ENCODE peak calls at places on chromosomes 7 and 10, in ten cellular contexts. I, P, U, F, A, C, Q, R, L and O are unnamed samples. For H3K4me1, the result is how much of the 10 kb centered on the place peaks cover.

GRCh38 chr7:113504142-113504541 is 385.8 kb upstream of the SMIM30 start:
- DNase-seq in I (no peak), P (no peak), U (no peak), F (no peak), A (no peak), C (no peak), Q (no peak), R (no peak), L (no peak), O (no peak)

GRCh38 chr10:100370561-100370975 is 23.5 kb downstream of the SCD start:
- DNase-seq in I (peak), P (no peak), U (no peak), F (no peak), A (peak), C (peak), Q (no peak), R (no peak), L (peak), O (no peak)

GRCh38 chr10:46266506-46266985 is 20.3 kb upstream of the ANTXRL start:
- DNase-seq in I (no peak), P (no peak), U (no peak), F (no peak), A (no peak), C (no peak), Q (no peak), R (peak), L (no peak), O (no peak)

GRCh38 chr10:126216221-126216701 is 172.0 kb downstream of the ADAM12 start:
- DNase-seq in I (no peak), P (no peak), U (no peak), F (no peak), A (no peak), C (peak), Q (no peak), R (no peak), L (no peak), O (no peak)

GRCh38 chr7:36280840-36281812 is 108.5 kb upstream of the ANLN start:
- DNase-seq in I (no peak), P (peak), U (peak), F (no peak), A (peak), C (peak), Q (peak), R (peak), L (peak), O (peak)

GRCh38 chr7:157703534-157704195 is 366.9 kb downstream of the DNAJB6 start:
- DNase-seq in I (no peak), P (no peak), U (no peak), F (no peak), A (no peak), C (no peak), Q (no peak), R (no peak), L (no peak), O (no peak)

GRCh38 chr7:117872565-117873055 is 631 bp downstream of the CTTNBP2 start:
- DNase-seq in I (no peak), P (peak), U (peak), F (no peak), A (peak), C (peak), Q (no peak), R (peak), L (no peak), O (no peak)

GRCh38 chr7:88455696-88456095 is 149.0 kb upstream of the STEAP4 start:
- DNase-seq in I (no peak), P (no peak), U (no peak), F (no peak), A (no peak), C (peak), Q (no peak), R (no peak), L (peak), O (peak)

GRCh38 chr10:132536241-132536963 is 1.2 kb upstream of the INPP5A start:
- DNase-seq in I (no peak), P (peak), U (peak), F (no peak), A (no peak), C (no peak), Q (no peak), R (no peak), L (peak), O (peak)

GRCh38 chr10:116170815-116171250 is 102.2 kb downstream of the GFRA1 start:
- DNase-seq in I (no peak), P (peak), U (no peak), F (no peak), A (no peak), C (peak), Q (no peak), R (no peak), L (no peak), O (no peak)

GRCh38 chr7:40551685-40552576 is 417.1 kb downstream of the SUGCT start:
- DNase-seq in I (peak), P (no peak), U (no peak), F (no peak), A (no peak), C (peak), Q (no peak), R (no peak), L (peak), O (no peak)

GRCh38 chr10:49622426-49623425 is 8.9 kb downstream of the CHAT start:
- DNase-seq in I (no peak), P (no peak), U (no peak), F (no peak), A (no peak), C (no peak), Q (no peak), R (peak), L (no peak), O (no peak)

GRCh38 chr10:127845756-127846155 is 47.0 kb downstream of the CLRN3 start:
- DNase-seq in I (no peak), P (no peak), U (no peak), F (no peak), A (no peak), C (no peak), Q (no peak), R (no peak), L (no peak), O (no peak)

GRCh38 chr7:32539917-32540544 is 44.7 kb downstream of the AVL9 start:
- DNase-seq in I (no peak), P (no peak), U (no peak), F (no peak), A (no peak), C (peak), Q (no peak), R (no peak), L (no peak), O (no peak)

GRCh38 chr10:1035201-1035600 is 9.5 kb upstream of the IDI2 start:
- DNase-seq in I (no peak), P (no peak), U (no peak), F (no peak), A (no peak), C (no peak), Q (no peak), R (no peak), L (no peak), O (no peak)

GRCh38 chr7:98840604-98841508 is 29.0 kb downstream of the TMEM130 start:
- DNase-seq in I (no peak), P (no peak), U (no peak), F (no peak), A (no peak), C (peak), Q (no peak), R (no peak), L (peak), O (no peak)
- H3K4me2 ChIP-seq in I (no peak), P (no peak), U (no peak), F (no peak), A (no peak), C (no peak), Q (peak), R (no peak), L (no peak), O (no peak)

GRCh38 chr10:18211862-18212261 is 71.6 kb downstream of the CACNB2 start:
- DNase-seq in I (no peak), P (no peak), U (no peak), F (no peak), A (no peak), C (no peak), Q (no peak), R (no peak), L (no peak), O (no peak)
- H3K4me1 ChIP-seq in I (under half), P (under half), U (under half), F (under half), A (under half), C (under half), Q (under half), R (under half), L (under half), O (under half)

GRCh38 chr10:16570731-16571130 is 49.1 kb upstream of the C1QL3 start:
- DNase-seq in I (no peak), P (no peak), U (no peak), F (no peak), A (no peak), C (no peak), Q (no peak), R (no peak), L (no peak), O (no peak)
- H3K4me2 ChIP-seq in I (no peak), P (no peak), U (no peak), F (no peak), A (no peak), C (no peak), Q (no peak), R (no peak), L (no peak), O (no peak)

GRCh38 chr7:95910341-95910740 is 138.0 kb downstream of the DYNC1I1 start:
- DNase-seq in I (no peak), P (no peak), U (no peak), F (no peak), A (no peak), C (no peak), Q (no peak), R (no peak), L (no peak), O (no peak)

GRCh38 chr7:95908499-95908898 is 136.1 kb downstream of the DYNC1I1 start:
- DNase-seq in I (no peak), P (no peak), U (no peak), F (no peak), A (no peak), C (no peak), Q (no peak), R (no peak), L (no peak), O (no peak)

GRCh38 chr7:95905165-95905564 is 132.8 kb downstream of the DYNC1I1 start:
- DNase-seq in I (no peak), P (peak), U (peak), F (no peak), A (no peak), C (peak), Q (no peak), R (no peak), L (peak), O (no peak)

GRCh38 chr7:95906871-95907270 is 134.5 kb downstream of the DYNC1I1 start:
- DNase-seq in I (no peak), P (no peak), U (peak), F (no peak), A (no peak), C (no peak), Q (no peak), R (no peak), L (no peak), O (no peak)

GRCh38 chr7:95907337-95907736 is 135.0 kb downstream of the DYNC1I1 start:
- DNase-seq in I (no peak), P (no peak), U (no peak), F (no peak), A (no peak), C (no peak), Q (no peak), R (no peak), L (no peak), O (no peak)
- H3K4me1 ChIP-seq in I (under half), P (under half), U (under half), F (under half), A (under half), C (under half), Q (under half), R (under half), L (under half), O (under half)

GRCh38 chr7:33986456-33986855 is 81.1 kb downstream of the BMPER start:
- DNase-seq in I (no peak), P (no peak), U (no peak), F (no peak), A (no peak), C (peak), Q (no peak), R (no peak), L (no peak), O (no peak)
- H3K4me2 ChIP-seq in I (no peak), P (no peak), U (no peak), F (no peak), A (peak), C (peak), Q (peak), R (no peak), L (peak), O (no peak)

GRCh38 chr10:73823391-73823790 is 12.0 kb upstream of the NDST2 start:
- DNase-seq in I (no peak), P (no peak), U (no peak), F (no peak), A (no peak), C (no peak), Q (no peak), R (no peak), L (no peak), O (no peak)
- H3K4me1 ChIP-seq in I (under half), P (under half), U (under half), F (under half), A (under half), C (under half), Q (under half), R (under half), L (under half), O (under half)

DNA sequence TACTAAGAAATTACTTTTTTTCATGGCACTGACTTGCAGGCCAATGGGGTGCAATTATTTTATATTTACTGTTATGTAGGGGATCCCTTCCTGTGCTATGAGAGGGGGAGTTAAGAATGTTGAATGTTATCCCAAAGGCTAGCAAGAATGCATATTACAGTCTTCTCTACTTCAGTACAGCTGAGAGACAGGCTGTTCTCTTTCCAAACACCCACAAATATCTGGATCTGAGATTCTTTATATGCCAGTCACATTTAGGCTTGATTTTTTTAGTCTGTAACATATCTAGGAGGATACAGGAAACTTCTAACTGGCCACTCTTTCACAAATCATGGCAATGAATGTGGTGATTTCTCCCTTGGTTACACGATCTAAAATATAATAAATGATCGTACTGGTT is 266.4 kb upstream of the FZD8 start:
- DNase-seq in I (no peak), P (no peak), U (no peak), F (no peak), A (no peak), C (peak), Q (no peak), R (no peak), L (no peak), O (no peak)
- H3K4me2 ChIP-seq in I (no peak), P (no peak), U (no peak), F (no peak), A (no peak), C (no peak), Q (no peak), R (no peak), L (no peak), O (no peak)

GRCh38 chr10:52740913-52741675 is 31.5 kb downstream of the MBL2 start:
- DNase-seq in I (peak), P (peak), U (peak), F (no peak), A (peak), C (peak), Q (peak), R (peak), L (peak), O (no peak)
- H3K4me1 ChIP-seq in I (under half), P (under half), U (under half), F (under half), A (under half), C (under half), Q (under half), R (under half), L (under half), O (under half)

DNA sequence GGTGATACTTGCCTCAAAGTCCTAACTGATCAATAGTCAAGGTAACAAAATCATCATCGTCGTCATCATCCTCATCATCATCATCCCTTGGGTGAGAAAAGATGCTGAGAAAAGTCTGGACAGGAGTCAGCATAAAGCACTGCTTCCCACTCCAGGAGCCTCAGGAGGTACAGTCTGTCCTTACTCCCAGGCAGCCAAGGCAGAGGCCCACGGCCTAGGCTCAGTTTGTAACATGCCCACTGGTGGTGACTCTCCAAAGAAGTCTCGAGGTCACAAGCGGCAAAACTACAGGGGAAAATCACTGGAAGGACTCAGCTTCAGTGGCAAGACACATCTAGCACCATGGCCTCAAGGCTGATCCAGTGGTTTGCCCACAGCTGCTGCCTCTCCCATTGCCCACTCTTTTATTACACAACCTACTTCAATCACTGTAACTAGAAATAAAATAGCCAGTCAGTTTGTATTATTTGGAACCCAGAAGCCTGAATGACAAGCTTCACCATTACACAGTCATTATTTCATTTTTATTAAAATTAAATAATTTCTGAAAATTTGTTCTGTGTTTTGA is 150.4 kb downstream of the SRPK2 start:
- DNase-seq in I (no peak), P (no peak), U (peak), F (no peak), A (no peak), C (no peak), Q (no peak), R (no peak), L (no peak), O (no peak)
- H3K4me2 ChIP-seq in I (no peak), P (no peak), U (peak), F (no peak), A (no peak), C (no peak), Q (no peak), R (no peak), L (no peak), O (no peak)